ENCODE peak calls at places on chromosomes 5 and 9, in six cellular contexts. C, X, V, S, I and G are unnamed samples.

GRCh38 chr5:73374520-73375235 is 73.9 kb downstream of the FOXD1 start:
- DNase-seq in C (peak), I (no peak), S (no peak), V (peak), X (no peak), G (no peak)

GRCh38 chr5:128674837-128675446 is 136.9 kb upstream of the FBN2 start:
- DNase-seq in V (peak), I (no peak), C (peak), X (no peak), S (no peak), G (peak)

GRCh38 chr5:57539281-57539701 is 56.7 kb upstream of the ACTBL2 start:
- DNase-seq in V (peak), X (no peak), C (peak), I (no peak), S (no peak), G (no peak)

GRCh38 chr5:110625376-110625999 is 101.0 kb downstream of the TMEM232 start:
- DNase-seq in C (peak), S (no peak), V (no peak), X (no peak), I (no peak), G (no peak)

GRCh38 chr5:143083006-143083405 is 312.8 kb downstream of the ARHGAP26 start:
- DNase-seq in X (no peak), V (no peak), S (no peak), I (no peak), C (no peak), G (no peak)

GRCh38 chr5:1220831-1221230 is 4.3 kb upstream of the SLC6A18 start:
- DNase-seq in X (no peak), V (no peak), S (no peak), C (no peak), I (no peak), G (no peak)

GRCh38 chr9:32603914-32604852 is 31.2 kb upstream of the NDUFB6 start:
- DNase-seq in I (no peak), S (no peak), X (no peak), C (peak), V (no peak), G (no peak)

GRCh38 chr5:81779935-81780266 is 29.0 kb upstream of the SSBP2 start:
- DNase-seq in X (no peak), C (no peak), V (no peak), I (no peak), S (no peak), G (no peak)

GRCh38 chr5:54761213-54761701 is 224.1 kb downstream of the ESM1 start:
- DNase-seq in S (no peak), X (no peak), V (peak), I (no peak), C (peak), G (peak)

GRCh38 chr5:142486020-142486419 is 161.2 kb upstream of the SPRY4 start:
- DNase-seq in C (no peak), X (peak), I (no peak), V (no peak), S (no peak), G (no peak)

GRCh38 chr5:139635606-139636206 is 12.4 kb upstream of the CXXC5 start:
- DNase-seq in V (peak), I (no peak), C (peak), X (no peak), S (peak), G (peak)

GRCh38 chr9:7739595-7739994 is 60.0 kb downstream of the DMAC1 start:
- DNase-seq in I (no peak), V (no peak), C (no peak), S (no peak), X (no peak), G (no peak)

GRCh38 chr5:79561525-79561893 is 47.6 kb upstream of the HOMER1 start:
- DNase-seq in I (no peak), X (no peak), S (no peak), C (no peak), V (no peak), G (no peak)

GRCh38 chr5:59817536-59817935 is 76.0 kb downstream of the PDE4D start:
- DNase-seq in X (no peak), I (no peak), S (no peak), C (no peak), V (no peak), G (no peak)

GRCh38 chr5:143234162-143234842 is 169.2 kb downstream of the NR3C1 start:
- DNase-seq in I (no peak), V (no peak), X (no peak), C (no peak), S (no peak), G (no peak)

GRCh38 chr5:20601678-20602100 is 613.7 kb upstream of the CDH18 start:
- DNase-seq in S (no peak), C (peak), I (no peak), V (peak), X (no peak), G (no peak)

GRCh38 chr9:120441446-120442279 is 138.3 kb downstream of the CDK5RAP2 start:
- DNase-seq in V (peak), C (peak), I (no peak), X (no peak), S (no peak), G (no peak)

GRCh38 chr9:84435902-84436301 is 95.3 kb upstream of the SLC28A3 start:
- DNase-seq in X (no peak), I (no peak), C (no peak), S (no peak), V (no peak), G (no peak)

GRCh38 chr5:138981131-138981530 is 106.0 kb upstream of the LRRTM2 start:
- DNase-seq in C (peak), X (no peak), V (peak), S (no peak), I (no peak), G (no peak)

GRCh38 chr9:75001719-75002421 is 26.2 kb downstream of the CARNMT1 start:
- DNase-seq in I (no peak), S (no peak), X (no peak), V (peak), C (peak), G (no peak)

GRCh38 chr5:73096239-73096575 is 24.2 kb upstream of the TMEM171 start:
- DNase-seq in S (no peak), I (no peak), V (no peak), X (no peak), C (no peak), G (no peak)

GRCh38 chr5:150398432-150399157 is 14.1 kb downstream of the CD74 start:
- DNase-seq in S (no peak), V (no peak), I (peak), C (no peak), X (no peak), G (no peak)

GRCh38 chr9:96217756-96218693 is 84.0 kb downstream of the HSD17B3 start:
- DNase-seq in X (peak), C (peak), I (peak), S (peak), V (peak), G (peak)

GRCh38 chr9:84230355-84231136 is 110.0 kb downstream of the SLC28A3 start:
- DNase-seq in V (no peak), S (no peak), I (no peak), C (peak), X (no peak), G (no peak)

GRCh38 chr9:73807956-73808355 is 656.3 kb downstream of the ANXA1 start:
- DNase-seq in V (no peak), C (peak), X (no peak), I (no peak), S (no peak), G (no peak)

GRCh38 chr5:137710086-137710485 is 25.8 kb downstream of the KLHL3 start:
- DNase-seq in X (no peak), S (no peak), I (no peak), V (peak), C (no peak), G (no peak)

GRCh38 chr5:91938441-91938840 is 555.3 kb upstream of the ARRDC3 start:
- DNase-seq in V (peak), C (peak), X (no peak), I (no peak), S (no peak), G (no peak)

GRCh38 chr9:130833324-130833990 is 1.6 kb upstream of the ABL1 start:
- DNase-seq in V (no peak), I (no peak), X (no peak), C (peak), S (no peak), G (no peak)

GRCh38 chr5:71973563-71973962 is 133.7 kb upstream of the MAP1B start:
- DNase-seq in S (no peak), X (no peak), I (no peak), V (no peak), C (no peak), G (no peak)

GRCh38 chr9:37262410-37262809 is 142.0 kb downstream of the ZCCHC7 start:
- DNase-seq in I (no peak), X (no peak), C (no peak), S (no peak), V (peak), G (peak)

GRCh38 chr5:56668996-56669395 is 146.4 kb upstream of the MAP3K1 start:
- DNase-seq in S (no peak), V (no peak), C (no peak), X (no peak), I (no peak), G (no peak)

DNA sequence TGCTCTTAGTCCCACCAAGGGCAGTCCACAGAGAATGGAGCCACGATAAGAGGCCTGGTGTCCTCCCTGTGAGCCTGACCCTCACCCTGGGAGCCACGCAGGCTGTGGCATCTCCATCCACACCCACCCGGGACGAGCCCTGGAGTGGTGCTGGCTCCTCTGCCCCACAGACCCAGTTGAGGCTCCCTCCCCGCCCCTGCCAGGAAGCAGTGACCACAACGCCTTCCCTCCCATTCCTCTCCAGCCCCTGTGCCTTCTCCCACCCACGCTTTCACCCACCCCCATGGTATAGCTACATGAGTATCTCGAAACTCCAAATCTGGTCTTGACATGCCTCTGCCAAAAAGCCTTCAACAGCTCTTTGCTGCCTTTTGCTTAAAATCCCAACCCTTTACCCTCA is 57.9 kb downstream of the SEMA4D start:
- DNase-seq in X (no peak), I (no peak), V (no peak), S (no peak), C (no peak), G (no peak)
- H3K27ac ChIP-seq in X (peak), I (peak), V (no peak), S (no peak), C (no peak), G (no peak)

GRCh38 chr5:65102826-65103673 is 334.3 kb downstream of the CWC27 start:
- DNase-seq in V (no peak), S (peak), I (peak), X (peak), C (peak), G (peak)
- TF ChIP-seq CTCF in V (peak), S (peak), I (no peak), X (no peak), C (no peak), G (peak)

GRCh38 chr5:156178117-156178516 is 148.8 kb upstream of the SGCD start:
- DNase-seq in V (no peak), X (no peak), I (no peak), S (no peak), C (peak), G (no peak)

GRCh38 chr5:156181656-156182055 is 145.3 kb upstream of the SGCD start:
- DNase-seq in S (no peak), C (no peak), V (no peak), X (no peak), I (no peak), G (no peak)

GRCh38 chr5:156188026-156188425 is 138.9 kb upstream of the SGCD start:
- DNase-seq in V (no peak), C (no peak), I (no peak), S (no peak), X (no peak), G (no peak)

GRCh38 chr5:156186760-156187159 is 140.2 kb upstream of the SGCD start:
- DNase-seq in X (no peak), V (no peak), S (no peak), I (no peak), C (peak), G (no peak)

GRCh38 chr5:156182174-156182967 is 144.6 kb upstream of the SGCD start:
- DNase-seq in C (no peak), S (no peak), X (no peak), V (no peak), I (no peak), G (no peak)
- H3K27ac ChIP-seq in C (no peak), S (no peak), X (no peak), V (no peak), I (no peak), G (no peak)

GRCh38 chr5:133779828-133780475 is 167.6 kb upstream of the FSTL4 start:
- DNase-seq in C (no peak), X (no peak), V (no peak), S (no peak), I (no peak), G (no peak)
- TF ChIP-seq CTCF in C (no peak), X (no peak), V (no peak), S (no peak), I (no peak), G (no peak)

DNA sequence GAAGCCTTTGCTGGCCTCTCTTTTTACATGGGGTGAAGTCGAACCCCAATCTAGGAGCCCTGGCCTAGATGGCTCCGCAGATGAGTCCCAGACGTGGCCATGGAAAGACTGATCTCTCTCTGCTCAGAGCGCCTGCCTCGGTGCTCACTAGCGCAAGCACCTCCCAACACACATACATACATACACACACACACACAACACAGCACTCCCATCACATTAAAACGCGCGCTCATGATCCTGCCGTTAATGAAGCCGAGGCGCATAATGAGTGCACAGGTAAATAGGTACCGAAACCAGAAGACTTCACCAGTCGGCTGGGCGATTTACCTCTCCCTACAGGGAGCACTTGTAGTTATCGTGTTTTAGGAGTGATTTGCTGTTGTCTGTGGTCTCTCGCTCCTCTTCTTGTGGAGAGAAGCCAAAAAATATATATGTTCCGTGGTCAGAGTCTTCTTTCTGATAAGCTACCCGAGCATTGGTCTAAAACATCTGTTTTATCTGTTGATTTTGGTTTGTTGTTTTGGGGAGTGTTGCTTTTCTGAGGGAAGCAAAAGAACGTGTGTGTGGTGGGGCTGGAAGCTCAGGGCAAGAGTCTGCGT is 207.7 kb downstream of the MEF2C start:
- DNase-seq in S (no peak), C (peak), I (no peak), X (no peak), V (no peak), G (no peak)
- H3K27ac ChIP-seq in S (peak), C (peak), I (no peak), X (peak), V (no peak), G (peak)

GRCh38 chr5:132104561-132104960 is 31.0 kb downstream of the CSF2 start:
- DNase-seq in I (no peak), C (peak), S (no peak), X (no peak), V (no peak), G (no peak)

GRCh38 chr5:132102944-132103343 is 29.4 kb downstream of the CSF2 start:
- DNase-seq in X (no peak), I (no peak), C (no peak), S (no peak), V (no peak), G (no peak)

GRCh38 chr5:132103969-132104391 is 30.4 kb downstream of the CSF2 start:
- DNase-seq in X (no peak), V (no peak), S (no peak), C (no peak), I (no peak), G (no peak)

GRCh38 chr5:132102101-132102701 is 28.6 kb downstream of the CSF2 start:
- DNase-seq in V (no peak), C (peak), I (peak), S (no peak), X (no peak), G (no peak)

DNA sequence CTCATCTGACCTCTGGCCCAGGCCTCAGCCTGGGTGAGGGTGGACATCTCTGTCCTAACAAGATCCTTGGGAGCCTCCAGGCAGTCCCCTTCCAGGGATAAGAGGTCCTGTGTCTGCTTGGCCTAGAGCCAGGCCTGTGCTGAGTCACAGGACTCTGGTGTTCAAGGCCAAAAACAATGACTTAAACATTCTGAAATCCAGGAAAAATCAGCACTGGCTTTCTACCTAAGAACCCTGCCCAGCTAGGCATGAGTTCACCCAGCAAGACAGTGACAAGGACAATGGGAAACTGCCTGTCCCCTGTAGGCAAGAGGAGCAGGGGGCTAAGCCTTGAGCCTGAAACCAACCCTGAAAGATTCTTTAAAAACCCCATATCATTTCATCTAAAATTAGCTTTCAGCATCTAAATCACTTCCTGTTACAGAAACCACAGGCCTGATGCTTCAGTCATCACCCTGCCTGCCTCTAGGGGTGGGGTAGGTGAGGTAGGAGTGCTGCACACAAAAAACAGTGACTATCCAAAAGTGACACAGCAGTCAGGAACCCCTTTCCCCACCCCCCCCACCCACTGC is 29.9 kb downstream of the CSF2 start:
- DNase-seq in V (peak), C (peak), S (peak), X (no peak), I (peak), G (peak)
- TF ChIP-seq CTCF in V (peak), C (no peak), S (no peak), X (no peak), I (peak), G (no peak)

GRCh38 chr5:135705941-135706340 is 127.2 kb upstream of the CXCL14 start:
- DNase-seq in C (no peak), V (no peak), X (no peak), I (no peak), S (no peak), G (no peak)
- H3K27ac ChIP-seq in C (no peak), V (no peak), X (no peak), I (no peak), S (no peak), G (no peak)